ENCODE peak calls at places on chromosomes 4 and X, in seven cellular contexts. Q is brain microvascular endothelial cell, R is suprapubic skin, Z is fibroblast of lung, N is ovary, E is thoracic aorta, D is upper lobe of right lung. Y is an unnamed sample. For H3K36me3, the result is how much of the 10 kb centered on the place peaks cover.

GRCh38 chr4:837772-838171 is 11.8 kb upstream of the CPLX1 start:
- DNase-seq in Q (no peak), R (no peak), Z (no peak), N (no peak), E (no peak), D (no peak), Y (no peak)

GRCh38 chrX:20988118-20988517 is 386.1 kb upstream of the CNKSR2 start:
- DNase-seq in Q (no peak), R (no peak), Z (no peak), N (no peak), E (no peak), D (no peak), Y (no peak)

GRCh38 chrX:68880846-68881513 is 52.2 kb downstream of the EFNB1 start:
- DNase-seq in Q (no peak), R (no peak), Z (no peak), N (no peak), E (no peak), D (no peak), Y (no peak)

GRCh38 chr4:180557348-180557747 is 1685.9 kb upstream of the TENM3 start:
- DNase-seq in Q (no peak), R (no peak), Z (no peak), N (no peak), E (no peak), D (no peak), Y (no peak)

GRCh38 chrX:101803451-101803850 is 128.4 kb downstream of the ZMAT1 start:
- DNase-seq in Q (no peak), R (no peak), Z (peak), N (no peak), E (no peak), D (no peak), Y (no peak)

GRCh38 chr4:39609454-39609911 is 29.2 kb downstream of the SMIM14 start:
- DNase-seq in Q (no peak), R (no peak), Z (no peak), N (no peak), E (no peak), D (no peak), Y (no peak)

GRCh38 chr4:165294907-165295306 is 32.6 kb upstream of the MSMO1 start:
- DNase-seq in Q (no peak), R (no peak), Z (no peak), N (no peak), E (no peak), D (no peak), Y (no peak)

GRCh38 chr4:165207016-165207430 is 338 bp upstream of the KLHL2 start:
- DNase-seq in Q (peak), R (no peak), Z (peak), N (no peak), E (no peak), D (no peak), Y (no peak)

GRCh38 chrX:48981178-48981577 is 9.5 kb upstream of the KCND1 start:
- DNase-seq in Q (no peak), R (no peak), Z (no peak), N (no peak), E (no peak), D (no peak), Y (no peak)
- H3K36me3 ChIP-seq in Q (under half), R (half or more), Z (under half), N (under half), E (under half), D (half or more), Y (under half)

DNA sequence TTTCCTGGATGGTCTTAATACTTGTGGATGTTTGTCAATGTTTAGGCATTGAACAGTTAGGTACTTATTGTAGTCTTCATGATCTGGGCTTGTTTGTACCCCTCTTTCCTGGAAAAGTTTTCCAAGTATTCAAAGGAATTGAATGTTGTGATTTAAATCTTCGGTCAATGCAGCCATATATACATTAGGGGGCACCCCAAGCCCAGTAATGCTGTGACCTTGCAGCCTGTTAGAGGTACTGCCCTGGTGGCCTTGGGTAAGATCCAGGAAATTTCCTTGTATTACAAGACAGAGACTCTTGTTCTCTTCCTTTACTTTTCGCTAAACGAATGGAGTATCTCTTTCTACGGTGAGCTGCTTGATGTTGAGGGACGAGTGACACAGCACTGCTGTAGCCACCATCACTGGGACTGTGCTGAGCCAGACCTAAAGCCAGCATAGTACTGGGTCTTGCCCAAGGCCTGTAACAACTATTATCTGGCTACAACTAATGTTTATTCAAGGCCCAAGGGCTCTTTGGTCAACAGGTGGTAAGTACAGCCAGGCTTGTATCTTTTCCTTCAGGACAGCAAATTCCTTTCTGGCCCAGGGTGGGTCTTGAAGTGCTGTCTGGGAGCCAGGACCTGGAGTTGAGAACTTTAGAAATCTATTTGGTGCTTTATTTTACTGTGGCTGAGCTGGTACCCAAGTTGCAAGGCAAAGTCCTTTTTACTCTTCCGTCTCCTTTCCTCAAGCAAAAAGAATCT is 118.3 kb upstream of the ATOH1 start:
- DNase-seq in Q (no peak), R (no peak), Z (peak), N (no peak), E (no peak), D (no peak), Y (no peak)
- TF ChIP-seq CTCF in Q (peak), R (no peak), Z (no peak), N (no peak), E (no peak), D (peak), Y (peak)

DNA sequence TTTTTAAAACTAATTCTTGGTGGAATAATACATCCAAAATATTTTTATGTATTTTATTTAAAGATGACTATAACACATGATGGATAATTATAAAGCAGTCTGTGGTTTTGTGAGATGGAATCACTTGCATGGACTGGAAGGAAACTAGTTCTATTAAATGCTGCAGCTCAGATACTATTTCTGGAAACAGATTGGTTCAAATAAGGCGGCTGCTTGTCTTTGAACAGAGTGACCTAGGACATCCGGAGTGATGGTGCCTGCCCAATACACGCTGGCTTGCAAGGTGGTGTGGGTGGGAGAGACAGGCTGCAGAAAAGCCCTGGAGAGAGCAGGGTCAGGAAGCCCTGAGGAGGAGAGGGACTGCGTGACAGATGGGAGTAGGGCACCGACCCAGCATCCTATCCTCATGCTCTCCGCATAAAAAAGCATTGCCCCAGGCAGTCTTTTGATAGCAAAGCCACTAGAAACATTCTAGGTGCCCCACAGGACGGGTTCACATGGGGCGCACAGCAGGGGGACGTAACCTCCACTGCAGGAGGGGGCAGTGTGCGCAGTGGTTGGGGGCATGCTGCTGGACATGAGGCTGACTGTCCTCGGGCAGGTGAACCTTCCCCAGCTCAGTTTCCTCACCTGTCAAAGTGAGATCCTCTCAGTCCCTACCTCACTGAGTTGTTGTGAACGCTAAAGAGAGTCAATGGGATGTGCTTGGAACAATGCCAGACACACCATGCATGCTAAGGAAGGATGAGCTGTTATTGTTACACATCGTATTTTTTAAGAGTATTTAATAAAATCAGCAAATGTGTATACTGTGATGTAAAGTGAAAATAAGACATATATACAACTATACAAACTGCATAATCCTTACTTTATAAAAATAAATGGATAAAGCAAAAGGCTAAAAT is 71.3 kb downstream of the EVC2 start:
- DNase-seq in Q (no peak), R (no peak), Z (no peak), N (no peak), E (no peak), D (no peak), Y (no peak)
- H3K36me3 ChIP-seq in Q (under half), R (under half), Z (under half), N (under half), E (under half), D (under half), Y (under half)

GRCh38 chrX:56783996-56784620 is 55.1 kb downstream of the NBDY start:
- DNase-seq in Q (no peak), R (no peak), Z (no peak), N (no peak), E (no peak), D (peak), Y (no peak)

GRCh38 chrX:56784666-56785065 is 55.6 kb downstream of the NBDY start:
- DNase-seq in Q (no peak), R (peak), Z (no peak), N (no peak), E (no peak), D (peak), Y (no peak)

GRCh38 chrX:56783450-56783831 is 54.4 kb downstream of the NBDY start:
- DNase-seq in Q (no peak), R (no peak), Z (no peak), N (peak), E (no peak), D (no peak), Y (no peak)

GRCh38 chrX:56782362-56782761 is 53.3 kb downstream of the NBDY start:
- DNase-seq in Q (no peak), R (no peak), Z (no peak), N (no peak), E (no peak), D (no peak), Y (no peak)

GRCh38 chrX:56782791-56783449 is 53.9 kb downstream of the NBDY start:
- DNase-seq in Q (no peak), R (no peak), Z (no peak), N (no peak), E (no peak), D (no peak), Y (no peak)
- TF ChIP-seq CTCF in Q (no peak), R (no peak), Z (no peak), N (no peak), E (no peak), D (no peak), Y (no peak)

DNA sequence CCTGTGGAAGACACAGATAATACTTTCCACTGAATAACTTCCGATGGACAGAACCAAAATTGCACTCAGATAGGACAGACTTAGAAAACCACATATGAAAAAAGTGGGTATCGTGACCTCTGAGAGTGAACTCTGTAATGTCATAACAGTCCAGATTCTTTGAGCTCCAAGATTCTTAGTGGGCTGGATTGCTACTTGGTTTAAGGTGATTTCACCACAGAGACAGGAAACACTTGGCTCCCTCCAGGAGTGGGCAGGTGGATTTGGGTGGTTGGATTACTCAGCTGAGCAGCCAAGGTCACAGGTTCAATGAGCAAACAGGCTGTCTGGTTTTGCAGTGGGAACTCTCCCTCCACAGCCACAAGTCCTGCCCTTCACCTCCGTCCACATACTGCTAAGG is 126.0 kb downstream of the AFAP1 start:
- DNase-seq in Q (peak), R (no peak), Z (peak), N (no peak), E (no peak), D (no peak), Y (no peak)
- H3K36me3 ChIP-seq in Q (half or more), R (under half), Z (under half), N (under half), E (under half), D (under half), Y (half or more)

DNA sequence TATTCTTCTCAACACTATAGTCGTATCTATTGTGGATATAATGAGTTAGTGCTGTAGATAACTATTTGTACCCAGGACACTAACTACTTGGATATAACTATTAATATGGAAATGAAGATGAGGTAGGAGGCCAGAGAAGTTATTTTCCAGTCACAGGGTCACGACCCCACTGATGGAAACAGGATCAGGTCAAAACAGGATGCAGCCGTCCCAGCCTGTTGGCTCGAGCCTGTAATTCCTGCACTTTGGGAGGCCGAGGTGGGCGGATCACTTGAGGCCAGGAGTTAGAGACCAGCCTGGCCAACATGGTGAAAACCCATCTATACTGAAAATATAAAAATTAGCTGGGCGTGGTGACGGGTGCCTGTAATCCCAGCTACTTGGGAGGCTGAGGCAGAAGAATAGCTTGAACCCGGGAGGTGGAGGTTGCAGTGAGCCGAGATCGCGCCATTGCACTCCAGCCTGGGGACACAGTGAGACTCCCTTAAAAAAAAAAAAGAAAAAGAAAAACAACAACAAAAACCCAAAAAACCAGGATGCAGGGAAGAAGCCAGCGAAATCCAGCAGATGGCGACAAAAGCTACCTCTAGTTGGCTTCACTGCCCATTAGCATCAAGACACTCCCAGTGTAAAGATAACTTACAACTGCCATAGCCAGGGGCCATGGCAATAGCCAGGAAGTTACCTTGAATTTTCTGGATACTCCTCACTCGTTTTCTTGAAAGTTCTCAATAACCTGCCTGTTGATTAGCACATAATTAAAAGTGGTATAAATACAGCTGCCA is 37.9 kb upstream of the NKAP start:
- DNase-seq in Q (peak), R (no peak), Z (peak), N (no peak), E (no peak), D (no peak), Y (no peak)
- TF ChIP-seq CTCF in Q (peak), R (peak), Z (peak), N (no peak), E (no peak), D (peak), Y (peak)